ENCODE peak calls at places on chromosomes 2 and 18, in four cellular contexts. One of them, this sample, is unnamed.

GRCh38 chr2:26314243-26314642 is 31.7 kb upstream of the SELENOI start:
- DNase-seq in effector CD4-positive, alpha-beta T cell: no peak
- DNase-seq in hepatic stellate cell: no peak
- DNase-seq in stomach: no peak
- DNase-seq in this sample: no peak

GRCh38 chr18:12460874-12461273 is 53.1 kb downstream of the PRELID3A start:
- DNase-seq in stomach: no peak
- DNase-seq in hepatic stellate cell: no peak
- DNase-seq in effector CD4-positive, alpha-beta T cell: no peak
- DNase-seq in this sample: no peak

GRCh38 chr2:7094113-7094760 is 177.0 kb downstream of the RNF144A start:
- DNase-seq in hepatic stellate cell: no peak
- DNase-seq in effector CD4-positive, alpha-beta T cell: no peak
- DNase-seq in stomach: no peak
- DNase-seq in this sample: no peak

GRCh38 chr2:72561621-72562318 is 264.1 kb downstream of the EXOC6B start:
- DNase-seq in stomach: no peak
- DNase-seq in effector CD4-positive, alpha-beta T cell: no peak
- DNase-seq in hepatic stellate cell: peak; percentile 43
- DNase-seq in this sample: peak; percentile 77

GRCh38 chr2:111671426-111672150 is 212.4 kb downstream of the ANAPC1 start:
- DNase-seq in effector CD4-positive, alpha-beta T cell: no peak
- DNase-seq in stomach: peak; percentile 62
- DNase-seq in hepatic stellate cell: no peak
- DNase-seq in this sample: no peak

GRCh38 chr2:197929008-197929885 is 124.9 kb downstream of the PLCL1 start:
- DNase-seq in stomach: no peak
- DNase-seq in effector CD4-positive, alpha-beta T cell: no peak
- DNase-seq in hepatic stellate cell: no peak
- DNase-seq in this sample: no peak

GRCh38 chr2:1004398-1004797 is 53.7 kb downstream of the SNTG2 start:
- DNase-seq in hepatic stellate cell: no peak
- DNase-seq in stomach: no peak
- DNase-seq in effector CD4-positive, alpha-beta T cell: no peak
- DNase-seq in this sample: no peak

GRCh38 chr18:24246143-24246542 is 107.3 kb downstream of the CABYR start:
- DNase-seq in stomach: no peak
- DNase-seq in effector CD4-positive, alpha-beta T cell: no peak
- DNase-seq in hepatic stellate cell: no peak
- DNase-seq in this sample: no peak

GRCh38 chr2:46177461-46178089 is 119.6 kb upstream of the EPAS1 start:
- DNase-seq in hepatic stellate cell: no peak
- DNase-seq in stomach: no peak
- DNase-seq in effector CD4-positive, alpha-beta T cell: no peak
- DNase-seq in this sample: no peak

GRCh38 chr18:75124967-75125358 is 84.0 kb downstream of the PTGR3 start:
- DNase-seq in stomach: no peak
- DNase-seq in effector CD4-positive, alpha-beta T cell: no peak
- DNase-seq in hepatic stellate cell: no peak
- DNase-seq in this sample: peak; percentile 19

GRCh38 chr2:150212722-150213171 is 274.7 kb downstream of the RND3 start:
- DNase-seq in hepatic stellate cell: no peak
- DNase-seq in effector CD4-positive, alpha-beta T cell: no peak
- DNase-seq in stomach: no peak
- DNase-seq in this sample: no peak

GRCh38 chr2:187395276-187396015 is 52.6 kb downstream of the CALCRL start:
- DNase-seq in effector CD4-positive, alpha-beta T cell: no peak
- DNase-seq in stomach: no peak
- DNase-seq in hepatic stellate cell: no peak
- DNase-seq in this sample: no peak

GRCh38 chr2:225074919-225075681 is 32.8 kb upstream of the DOCK10 start:
- DNase-seq in effector CD4-positive, alpha-beta T cell: no peak
- DNase-seq in hepatic stellate cell: no peak
- DNase-seq in stomach: no peak
- DNase-seq in this sample: no peak

GRCh38 chr2:29206941-29207340 is 91.7 kb downstream of the CLIP4 start:
- DNase-seq in effector CD4-positive, alpha-beta T cell: no peak
- DNase-seq in hepatic stellate cell: no peak
- DNase-seq in stomach: no peak
- DNase-seq in this sample: no peak

GRCh38 chr18:45957100-45957499 is 10.0 kb downstream of the EPG5 start:
- DNase-seq in hepatic stellate cell: peak; percentile 17
- DNase-seq in effector CD4-positive, alpha-beta T cell: no peak
- DNase-seq in stomach: no peak
- DNase-seq in this sample: no peak

GRCh38 chr2:70785137-70785911 is 5.1 kb downstream of the FIGLA start:
- DNase-seq in stomach: no peak
- DNase-seq in hepatic stellate cell: peak; percentile 19
- DNase-seq in effector CD4-positive, alpha-beta T cell: no peak
- DNase-seq in this sample: no peak

GRCh38 chr2:169329669-169330554 is 32.4 kb downstream of the LRP2 start:
- DNase-seq in effector CD4-positive, alpha-beta T cell: no peak
- DNase-seq in stomach: no peak
- DNase-seq in hepatic stellate cell: no peak
- DNase-seq in this sample: no peak

GRCh38 chr2:112958428-112959108 is 19.2 kb upstream of the IL36G start:
- DNase-seq in hepatic stellate cell: peak; percentile 39
- DNase-seq in stomach: no peak
- DNase-seq in effector CD4-positive, alpha-beta T cell: peak; percentile 12
- DNase-seq in this sample: no peak

GRCh38 chr2:3200420-3200939 is 177.1 kb downstream of the EIPR1 start:
- DNase-seq in stomach: no peak
- DNase-seq in hepatic stellate cell: no peak
- DNase-seq in effector CD4-positive, alpha-beta T cell: no peak
- DNase-seq in this sample: no peak

GRCh38 chr2:189402932-189403331 is 38.3 kb upstream of the WDR75 start:
- DNase-seq in effector CD4-positive, alpha-beta T cell: no peak
- DNase-seq in hepatic stellate cell: no peak
- DNase-seq in stomach: no peak
- DNase-seq in this sample: no peak

GRCh38 chr18:58213931-58214431 is 170.0 kb downstream of the NEDD4L start:
- DNase-seq in effector CD4-positive, alpha-beta T cell: no peak
- DNase-seq in stomach: no peak
- DNase-seq in hepatic stellate cell: no peak
- DNase-seq in this sample: no peak

GRCh38 chr2:60961457-60961856 is 56.1 kb upstream of the PEX13 start:
- DNase-seq in effector CD4-positive, alpha-beta T cell: no peak
- DNase-seq in hepatic stellate cell: no peak
- DNase-seq in stomach: no peak
- DNase-seq in this sample: no peak

This sample was measured in SJSA1.